ENCODE peak calls at places on chromosomes 7 and 10, in six cellular contexts. One of them, this sample, is unnamed.

GRCh38 chr7:51034531-51035264 is 252.0 kb upstream of the GRB10 start:
- DNase-seq in GM23338: peak; percentile 28
- DNase-seq in GM23248: peak; percentile 89
- DNase-seq in mammary epithelial cell: peak; percentile 11
- DNase-seq in PC-9: peak; percentile 18
- DNase-seq in K562: no peak
- DNase-seq in this sample: peak; percentile 20

GRCh38 chr10:58180633-58181032 is 87.1 kb downstream of the IPMK start:
- DNase-seq in GM23338: no peak
- DNase-seq in GM23248: peak; percentile 16
- DNase-seq in PC-9: peak; percentile 62
- DNase-seq in mammary epithelial cell: peak; percentile 49
- DNase-seq in K562: no peak
- DNase-seq in this sample: no peak

GRCh38 chr7:137874390-137874789 is 27.6 kb upstream of the DGKI start:
- DNase-seq in PC-9: no peak
- DNase-seq in GM23248: peak; percentile 94
- DNase-seq in mammary epithelial cell: no peak
- DNase-seq in GM23338: no peak
- DNase-seq in K562: no peak
- DNase-seq in this sample: no peak

GRCh38 chr10:43679509-43679908 is 30.8 kb upstream of the ZNF32 start:
- DNase-seq in K562: no peak
- DNase-seq in GM23338: no peak
- DNase-seq in GM23248: peak; percentile 13
- DNase-seq in mammary epithelial cell: peak; percentile 16
- DNase-seq in PC-9: no peak
- DNase-seq in this sample: no peak

GRCh38 chr10:72321248-72322029 is 33.3 kb downstream of the DNAJB12 start:
- DNase-seq in mammary epithelial cell: no peak
- DNase-seq in K562: peak; percentile 81
- DNase-seq in GM23338: peak; percentile 11
- DNase-seq in GM23248: no peak
- DNase-seq in PC-9: no peak
- DNase-seq in this sample: no peak

GRCh38 chr10:22318772-22319171 is 2.1 kb upstream of the BMI1 start:
- DNase-seq in GM23248: no peak
- DNase-seq in mammary epithelial cell: no peak
- DNase-seq in K562: no peak
- DNase-seq in PC-9: no peak
- DNase-seq in GM23338: no peak
- DNase-seq in this sample: no peak

GRCh38 chr10:69413221-69413865 is 3.4 kb downstream of the TACR2 start:
- DNase-seq in K562: peak; percentile 59
- DNase-seq in mammary epithelial cell: no peak
- DNase-seq in GM23338: peak; percentile 95
- DNase-seq in GM23248: peak; percentile 90
- DNase-seq in PC-9: peak; percentile 49
- DNase-seq in this sample: peak; percentile 83

GRCh38 chr10:53765311-53765710 is 992.7 kb upstream of the MBL2 start:
- DNase-seq in mammary epithelial cell: peak; percentile 75
- DNase-seq in K562: no peak
- DNase-seq in PC-9: no peak
- DNase-seq in GM23338: no peak
- DNase-seq in GM23248: no peak
- DNase-seq in this sample: no peak

GRCh38 chr10:71245420-71246325 is 33.3 kb downstream of the UNC5B start:
- DNase-seq in GM23248: no peak
- DNase-seq in PC-9: no peak
- DNase-seq in mammary epithelial cell: no peak
- DNase-seq in K562: no peak
- DNase-seq in GM23338: no peak
- DNase-seq in this sample: no peak

GRCh38 chr7:69436944-69437343 is 161.3 kb upstream of the AUTS2 start:
- DNase-seq in GM23248: peak; percentile 3
- DNase-seq in K562: no peak
- DNase-seq in GM23338: no peak
- DNase-seq in PC-9: no peak
- DNase-seq in mammary epithelial cell: no peak
- DNase-seq in this sample: no peak

GRCh38 chr10:130128922-130129321 is 7.3 kb upstream of the GLRX3 start:
- DNase-seq in GM23338: no peak
- DNase-seq in GM23248: no peak
- DNase-seq in PC-9: no peak
- DNase-seq in K562: no peak
- DNase-seq in mammary epithelial cell: no peak
- DNase-seq in this sample: peak; percentile 18
- TF ChIP-seq EZH2 in GM23338: no peak
- TF ChIP-seq EZH2 in GM23248: no peak
- TF ChIP-seq EZH2 in PC-9: no peak
- TF ChIP-seq EZH2 in K562: no peak
- TF ChIP-seq EZH2 in mammary epithelial cell: no peak
- TF ChIP-seq EZH2 in this sample: no peak

GRCh38 chr10:60648761-60649160 is 129.5 kb upstream of the CDK1 start:
- DNase-seq in GM23338: no peak
- DNase-seq in K562: no peak
- DNase-seq in PC-9: no peak
- DNase-seq in mammary epithelial cell: no peak
- DNase-seq in GM23248: no peak
- DNase-seq in this sample: no peak
- TF ChIP-seq EZH2 in GM23338: no peak
- TF ChIP-seq EZH2 in K562: no peak
- TF ChIP-seq EZH2 in PC-9: no peak
- TF ChIP-seq EZH2 in mammary epithelial cell: no peak
- TF ChIP-seq EZH2 in GM23248: no peak
- TF ChIP-seq EZH2 in this sample: no peak

DNA sequence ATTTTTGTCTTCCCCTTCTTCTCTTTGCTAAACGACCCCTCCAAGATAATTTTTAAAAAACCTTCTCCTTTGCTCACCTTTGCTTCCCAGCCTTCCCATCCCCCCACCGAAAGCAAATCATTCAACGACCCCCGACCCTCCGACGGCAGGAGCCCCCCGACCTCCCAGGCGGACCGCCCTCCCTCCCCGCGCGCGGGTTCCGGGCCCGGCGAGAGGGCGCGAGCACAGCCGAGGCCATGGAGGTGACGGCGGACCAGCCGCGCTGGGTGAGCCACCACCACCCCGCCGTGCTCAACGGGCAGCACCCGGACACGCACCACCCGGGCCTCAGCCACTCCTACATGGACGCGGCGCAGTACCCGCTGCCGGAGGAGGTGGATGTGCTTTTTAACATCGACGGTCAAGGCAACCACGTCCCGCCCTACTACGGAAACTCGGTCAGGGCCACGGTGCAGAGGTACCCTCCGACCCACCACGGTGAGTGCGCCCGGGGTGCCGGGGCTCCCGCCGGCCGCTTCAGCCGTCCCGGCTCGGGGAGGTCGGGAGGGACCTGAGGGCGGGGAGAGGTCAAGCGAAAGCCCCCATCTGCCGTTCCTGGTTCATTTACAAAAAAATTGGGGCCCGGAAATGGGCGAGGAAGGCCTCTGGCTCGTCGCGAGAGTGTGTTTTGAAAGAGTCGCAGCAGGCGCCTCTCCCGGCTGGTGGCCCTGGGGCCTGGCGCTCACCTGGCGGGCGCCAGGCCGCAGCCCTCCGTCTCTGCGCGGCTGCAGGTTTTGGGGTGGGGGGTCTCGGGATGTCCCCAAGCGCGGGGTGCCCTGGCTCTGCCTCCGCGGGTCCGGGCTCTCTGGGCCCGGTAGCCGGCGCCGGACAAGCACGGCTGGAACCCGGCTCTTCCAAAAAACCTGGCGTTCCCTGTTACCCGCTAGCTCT is 1.2 kb downstream of the GATA3 start:
- DNase-seq in GM23248: no peak
- DNase-seq in PC-9: no peak
- DNase-seq in K562: no peak
- DNase-seq in mammary epithelial cell: peak; percentile 35
- DNase-seq in GM23338: peak; percentile 64
- DNase-seq in this sample: no peak
- TF ChIP-seq EZH2 in GM23248: peak; percentile 24
- TF ChIP-seq EZH2 in PC-9: no peak
- TF ChIP-seq EZH2 in K562: no peak
- TF ChIP-seq EZH2 in mammary epithelial cell: no peak
- TF ChIP-seq EZH2 in GM23338: peak; percentile 75
- TF ChIP-seq EZH2 in this sample: peak; percentile 96

GRCh38 chr10:27744478-27745379 is 890 bp downstream of the MKX start:
- DNase-seq in mammary epithelial cell: peak; percentile 13
- DNase-seq in GM23338: peak; percentile 66
- DNase-seq in PC-9: no peak
- DNase-seq in K562: no peak
- DNase-seq in GM23248: peak; percentile 88
- DNase-seq in this sample: peak; percentile 84

GRCh38 chr10:27745380-27745718 is 270 bp downstream of the MKX start:
- DNase-seq in mammary epithelial cell: no peak
- DNase-seq in PC-9: no peak
- DNase-seq in K562: no peak
- DNase-seq in GM23248: no peak
- DNase-seq in GM23338: peak; percentile 83
- DNase-seq in this sample: no peak

GRCh38 chr10:27747096-27747451 is 1.5 kb upstream of the MKX start:
- DNase-seq in PC-9: no peak
- DNase-seq in GM23248: no peak
- DNase-seq in mammary epithelial cell: no peak
- DNase-seq in GM23338: peak; percentile 60
- DNase-seq in K562: no peak
- DNase-seq in this sample: peak; percentile 64

GRCh38 chr10:27745719-27746363 is at the start of gene MKX:
- DNase-seq in PC-9: no peak
- DNase-seq in mammary epithelial cell: peak; percentile 41
- DNase-seq in GM23248: peak; percentile 92
- DNase-seq in GM23338: peak; percentile 95
- DNase-seq in K562: no peak
- DNase-seq in this sample: peak; percentile 93

GRCh38 chr10:27746364-27747095 is 911 bp upstream of the MKX start:
- DNase-seq in PC-9: no peak
- DNase-seq in mammary epithelial cell: peak; percentile 8
- DNase-seq in GM23338: peak; percentile 47
- DNase-seq in GM23248: peak; percentile 40
- DNase-seq in K562: no peak
- DNase-seq in this sample: peak; percentile 32
- TF ChIP-seq EZH2 in PC-9: no peak
- TF ChIP-seq EZH2 in mammary epithelial cell: peak; percentile 92
- TF ChIP-seq EZH2 in GM23338: peak; percentile 78
- TF ChIP-seq EZH2 in GM23248: no peak
- TF ChIP-seq EZH2 in K562: no peak
- TF ChIP-seq EZH2 in this sample: peak; percentile 92

GRCh38 chr10:93060887-93061593 is 442 bp downstream of the CYP26C1 start:
- DNase-seq in GM23248: no peak
- DNase-seq in K562: no peak
- DNase-seq in GM23338: peak; percentile 42
- DNase-seq in mammary epithelial cell: no peak
- DNase-seq in PC-9: no peak
- DNase-seq in this sample: no peak

GRCh38 chr10:93059975-93060886 is at the start of gene CYP26C1:
- DNase-seq in GM23338: peak; percentile 71
- DNase-seq in PC-9: no peak
- DNase-seq in mammary epithelial cell: no peak
- DNase-seq in K562: no peak
- DNase-seq in GM23248: no peak
- DNase-seq in this sample: no peak

GRCh38 chr10:93062499-93063216 is 2.1 kb downstream of the CYP26C1 start:
- DNase-seq in K562: no peak
- DNase-seq in GM23248: peak; percentile 70
- DNase-seq in mammary epithelial cell: peak; percentile 48
- DNase-seq in GM23338: peak; percentile 85
- DNase-seq in PC-9: peak; percentile 53
- DNase-seq in this sample: peak; percentile 61

GRCh38 chr10:93063217-93063976 is 2.8 kb downstream of the CYP26C1 start:
- DNase-seq in mammary epithelial cell: no peak
- DNase-seq in GM23248: no peak
- DNase-seq in K562: no peak
- DNase-seq in PC-9: no peak
- DNase-seq in GM23338: no peak
- DNase-seq in this sample: no peak

GRCh38 chr10:93061594-93062498 is 1.2 kb downstream of the CYP26C1 start:
- DNase-seq in GM23248: peak; percentile 36
- DNase-seq in GM23338: peak; percentile 52
- DNase-seq in K562: no peak
- DNase-seq in PC-9: no peak
- DNase-seq in mammary epithelial cell: no peak
- DNase-seq in this sample: no peak
- TF ChIP-seq EZH2 in GM23248: peak; percentile 46
- TF ChIP-seq EZH2 in GM23338: peak; percentile 70
- TF ChIP-seq EZH2 in K562: no peak
- TF ChIP-seq EZH2 in PC-9: no peak
- TF ChIP-seq EZH2 in mammary epithelial cell: no peak
- TF ChIP-seq EZH2 in this sample: no peak

DNA sequence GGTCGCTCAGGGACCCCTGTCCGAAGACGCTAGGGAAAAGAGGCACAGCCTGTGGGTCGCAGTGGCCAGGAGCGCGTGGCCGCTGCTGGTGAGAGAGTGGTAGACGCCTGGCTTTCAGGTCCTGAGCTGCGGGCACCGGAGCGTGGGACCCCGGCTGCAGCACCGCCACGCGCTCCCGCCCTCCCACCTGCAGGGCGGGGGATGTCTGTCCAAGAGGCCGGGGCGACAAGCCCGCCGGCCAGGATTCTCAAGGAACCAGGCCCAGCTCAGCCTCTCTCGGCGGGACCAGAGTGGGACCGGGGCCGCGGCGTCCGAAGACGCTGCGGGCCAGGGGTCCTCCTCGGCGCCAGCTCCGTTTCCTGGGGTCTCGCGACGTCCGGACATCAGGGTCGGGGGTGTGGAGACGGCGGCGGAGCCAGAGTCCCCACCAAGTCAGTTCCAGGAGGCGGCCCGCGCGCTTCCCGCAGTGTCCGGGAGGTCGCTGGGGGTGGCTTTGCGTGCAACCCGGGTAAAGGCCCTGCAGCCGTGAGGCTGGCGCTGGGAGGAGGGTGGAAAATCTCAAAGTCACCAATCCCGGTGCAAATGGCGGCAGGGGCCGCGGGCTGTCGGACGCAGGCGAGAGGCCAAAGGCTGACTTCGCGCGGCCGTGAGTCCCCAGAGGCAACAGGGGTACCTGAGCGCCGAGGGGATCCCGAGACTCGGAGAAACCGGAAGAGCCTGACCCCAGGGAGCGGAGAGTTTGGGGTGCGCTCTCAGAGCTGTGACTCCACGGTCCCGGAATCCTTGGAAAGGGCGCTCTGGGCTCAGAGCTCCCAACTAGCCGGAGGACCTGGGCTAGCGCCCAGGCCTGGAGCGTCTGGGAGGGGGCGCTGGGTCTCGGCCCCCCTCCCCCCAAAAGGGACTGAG is 5.4 kb downstream of the ZNF503 start:
- DNase-seq in GM23248: peak; percentile 57
- DNase-seq in GM23338: peak; percentile 51
- DNase-seq in PC-9: peak; percentile 21
- DNase-seq in mammary epithelial cell: peak; percentile 56
- DNase-seq in K562: no peak
- DNase-seq in this sample: peak; percentile 60
- TF ChIP-seq EZH2 in GM23248: no peak
- TF ChIP-seq EZH2 in GM23338: peak; percentile 96
- TF ChIP-seq EZH2 in PC-9: no peak
- TF ChIP-seq EZH2 in mammary epithelial cell: no peak
- TF ChIP-seq EZH2 in K562: no peak
- TF ChIP-seq EZH2 in this sample: peak; percentile 95